ENCODE peak calls at places on chromosomes 12 and 14, in four cellular contexts. X is right lobe of liver, L is ascending aorta, Y is left lung. O is an unnamed sample. For H3K27me3, the result is how much of the 10 kb centered on the place peaks cover.

GRCh38 chr14:93727917-93728650 is 60.2 kb downstream of the PRIMA1 start:
- DNase-seq in X (no peak), L (no peak), Y (no peak), O (no peak)

GRCh38 chr14:77612011-77612620 is 4.3 kb downstream of the SPTLC2 start:
- DNase-seq in X (no peak), L (no peak), Y (no peak), O (no peak)

GRCh38 chr12:110102255-110102654 is 21.9 kb upstream of the IFT81 start:
- DNase-seq in X (no peak), L (no peak), Y (no peak), O (no peak)

GRCh38 chr12:56387152-56387551 is 24.5 kb upstream of the APOF start:
- DNase-seq in X (no peak), L (peak), Y (no peak), O (no peak)

GRCh38 chr12:6253278-6253677 is 53.1 kb downstream of the CD9 start:
- DNase-seq in X (no peak), L (no peak), Y (no peak), O (no peak)

GRCh38 chr12:94761559-94761958 is 111.2 kb upstream of the TMCC3 start:
- DNase-seq in X (no peak), L (no peak), Y (no peak), O (no peak)

GRCh38 chr12:107355004-107355565 is 261.7 kb upstream of the CRY1 start:
- DNase-seq in X (no peak), L (no peak), Y (no peak), O (no peak)

GRCh38 chr12:119758695-119759094 is 90.8 kb downstream of the PRKAB1 start:
- DNase-seq in X (no peak), L (no peak), Y (no peak), O (no peak)

GRCh38 chr12:108457006-108457733 is 57.9 kb upstream of the FICD start:
- DNase-seq in X (no peak), L (no peak), Y (no peak), O (no peak)

GRCh38 chr12:103964805-103965204 is 867 bp upstream of the TDG start:
- DNase-seq in X (no peak), L (no peak), Y (no peak), O (no peak)

GRCh38 chr14:99181246-99181645 is 90.8 kb downstream of the BCL11B start:
- DNase-seq in X (no peak), L (no peak), Y (no peak), O (no peak)

GRCh38 chr12:131928080-131928764 is 854 bp upstream of the PUS1 start:
- DNase-seq in X (no peak), L (no peak), Y (peak), O (no peak)

GRCh38 chr12:111846016-111846415 is 4.0 kb downstream of the MAPKAPK5 start:
- DNase-seq in X (no peak), L (no peak), Y (no peak), O (no peak)

GRCh38 chr12:24111101-24111500 is 161.6 kb upstream of the SOX5 start:
- DNase-seq in X (no peak), L (no peak), Y (no peak), O (no peak)

GRCh38 chr14:67609642-67610310 is 9.7 kb upstream of the PIGH start:
- DNase-seq in X (no peak), L (no peak), Y (no peak), O (no peak)

GRCh38 chr12:63068857-63069442 is 82.1 kb downstream of the AVPR1A start:
- DNase-seq in X (no peak), L (no peak), Y (no peak), O (no peak)

GRCh38 chr12:130479401-130480125 is 141.9 kb downstream of the PIWIL1 start:
- DNase-seq in X (no peak), L (no peak), Y (peak), O (no peak)

GRCh38 chr14:78683206-78683605 is 513.0 kb downstream of the NRXN3 start:
- DNase-seq in X (no peak), L (no peak), Y (no peak), O (no peak)

DNA sequence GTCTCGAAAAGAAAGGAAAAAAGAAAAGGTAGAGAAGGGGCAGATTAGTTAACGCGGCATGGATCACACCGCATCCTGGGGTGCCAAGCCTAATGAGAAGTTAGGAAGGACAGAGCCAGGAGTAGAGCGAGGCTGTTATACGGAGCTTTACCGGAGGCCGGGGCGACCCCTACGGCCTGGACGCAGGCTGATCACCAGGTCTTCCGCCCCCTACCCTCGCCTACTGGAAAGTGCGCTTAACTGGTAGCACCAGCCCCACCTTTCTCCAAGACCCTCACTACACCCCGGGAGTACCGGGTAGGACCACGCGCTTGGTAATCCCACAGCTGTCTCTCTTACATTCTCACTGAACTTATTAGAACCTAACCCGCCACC is 33.8 kb downstream of the WBP11 start:
- DNase-seq in X (peak), L (peak), Y (peak), O (no peak)
- TF ChIP-seq CTCF in X (no peak), L (no peak), Y (no peak), O (no peak)

GRCh38 chr14:24368215-24368561 is 204 bp downstream of the NFATC4 start:
- DNase-seq in X (no peak), L (no peak), Y (no peak), O (no peak)
- H3K27me3 ChIP-seq in X (under half), L (under half), Y (under half), O (under half)

GRCh38 chr12:69613351-69613750 is 2.6 kb upstream of the LRRC10 start:
- DNase-seq in X (no peak), L (no peak), Y (no peak), O (no peak)
- H3K4me3 ChIP-seq in X (no peak), L (no peak), Y (no peak), O (no peak)

DNA sequence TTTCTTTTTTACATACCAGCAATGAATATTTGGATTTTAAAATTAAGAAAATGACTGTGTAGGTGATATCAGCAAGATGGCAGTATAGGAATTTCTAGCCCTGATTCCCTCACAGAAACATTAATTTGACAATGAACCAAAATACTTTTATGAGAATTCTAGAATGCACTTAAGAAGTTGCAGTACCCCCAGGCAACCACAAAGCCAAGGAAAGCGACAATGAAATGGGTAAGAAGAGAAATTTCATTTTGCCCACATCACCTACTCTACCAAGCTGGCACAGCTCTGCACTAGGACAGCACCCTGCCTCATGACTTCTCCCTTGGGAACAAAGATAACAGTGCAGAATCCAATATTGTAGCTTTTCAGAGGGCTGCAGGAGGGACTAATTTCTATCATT is 6.6 kb downstream of the OR9K2 start:
- DNase-seq in X (no peak), L (no peak), Y (no peak), O (no peak)
- TF ChIP-seq CTCF in X (no peak), L (no peak), Y (no peak), O (no peak)

GRCh38 chr12:13889913-13890312 is 91.5 kb downstream of the GRIN2B start:
- DNase-seq in X (no peak), L (no peak), Y (no peak), O (no peak)
- H3K27me3 ChIP-seq in X (under half), L (under half), Y (under half), O (under half)

GRCh38 chr12:75509621-75510020 is 1.8 kb downstream of the KRR1 start:
- DNase-seq in X (no peak), L (no peak), Y (no peak), O (no peak)
- H3K4me3 ChIP-seq in X (no peak), L (no peak), Y (no peak), O (no peak)

DNA sequence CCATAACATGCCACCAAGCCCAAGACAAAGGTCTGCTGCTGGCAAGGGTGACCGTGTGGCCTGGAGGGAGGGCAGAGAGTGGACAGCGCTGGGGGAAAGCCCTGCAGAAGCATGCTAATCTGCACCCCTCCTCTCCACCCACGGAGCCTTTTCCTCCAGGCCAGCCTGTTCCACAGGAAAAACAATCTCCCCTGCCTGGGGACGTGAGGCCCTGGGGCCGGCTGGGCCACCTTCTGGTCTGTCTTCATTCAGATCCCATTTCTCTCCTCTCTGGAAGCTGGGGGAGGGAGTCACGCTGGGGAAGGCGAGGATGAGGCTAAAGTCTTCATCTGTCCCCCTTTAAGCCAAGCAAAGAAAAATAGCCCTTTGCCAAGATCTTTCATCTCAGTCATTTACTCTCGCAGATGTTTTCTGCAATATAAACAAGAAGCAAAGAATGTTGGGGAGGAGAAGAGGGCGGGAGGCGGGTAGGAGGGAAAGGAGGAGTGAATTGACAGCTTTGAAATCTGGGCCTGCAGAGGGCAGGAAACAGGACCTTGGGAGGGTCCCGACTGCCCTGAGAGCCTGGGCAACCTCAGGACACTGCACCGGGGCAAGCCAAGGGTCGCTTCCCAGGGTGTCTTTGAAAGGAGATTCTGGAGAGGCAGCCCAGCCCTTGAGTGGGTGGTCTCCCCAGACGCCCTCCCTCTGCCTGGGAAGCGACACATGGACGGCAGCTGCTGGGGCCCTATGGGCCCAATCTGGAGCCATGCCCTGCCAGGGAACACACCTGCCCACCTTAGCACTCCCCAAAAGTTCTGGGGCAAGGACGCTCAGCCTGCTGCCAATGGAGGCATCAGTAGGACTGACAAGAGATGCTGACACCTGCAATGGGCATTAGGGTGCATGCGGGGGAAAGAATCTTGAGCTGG is 133.6 kb downstream of the ZFP36L1 start:
- DNase-seq in X (peak), L (peak), Y (no peak), O (no peak)
- TF ChIP-seq CTCF in X (no peak), L (no peak), Y (no peak), O (no peak)